ENCODE peak calls at places on chromosomes 11 and 22, in nine cellular contexts. E is tibial artery, N is neural progenitor cell, M is PC-9, U is HCT116, W is pancreas, K is cardiac fibroblast, C is cardiac muscle cell, Q is PC-3. B is an unnamed sample.

GRCh38 chr11:74278721-74279148 is 32.7 kb downstream of the P4HA3 start:
- DNase-seq in E (peak), N (no peak), M (peak), U (no peak), W (peak), K (peak), C (no peak), Q (peak), B (peak)

GRCh38 chr11:6646631-6647281 is 8.9 kb downstream of the DCHS1 start:
- DNase-seq in E (no peak), N (no peak), M (no peak), U (no peak), W (no peak), K (peak), C (no peak), Q (no peak), B (peak)

GRCh38 chr11:19910931-19911330 is 198.3 kb downstream of the NAV2 start:
- DNase-seq in E (no peak), N (no peak), M (no peak), U (no peak), W (no peak), K (no peak), C (no peak), Q (no peak), B (no peak)

GRCh38 chr11:74316772-74317505 is 5.5 kb upstream of the P4HA3 start:
- DNase-seq in E (no peak), N (no peak), M (no peak), U (no peak), W (no peak), K (no peak), C (no peak), Q (no peak), B (no peak)

GRCh38 chr11:80515097-80515496 is 1074.3 kb upstream of the TENM4 start:
- DNase-seq in E (no peak), N (no peak), M (no peak), U (no peak), W (no peak), K (no peak), C (no peak), Q (no peak), B (no peak)

GRCh38 chr22:40764743-40765441 is 54.3 kb downstream of the SLC25A17 start:
- DNase-seq in E (no peak), N (no peak), M (no peak), U (no peak), W (no peak), K (no peak), C (no peak), Q (no peak), B (no peak)

GRCh38 chr11:45031912-45032519 is 81.3 kb upstream of the TP53I11 start:
- DNase-seq in E (no peak), N (no peak), M (no peak), U (no peak), W (no peak), K (no peak), C (no peak), Q (no peak), B (no peak)

GRCh38 chr11:1598816-1599215 is 722 bp upstream of the KRTAP5-2 start:
- DNase-seq in E (no peak), N (no peak), M (peak), U (no peak), W (no peak), K (no peak), C (no peak), Q (no peak), B (no peak)

GRCh38 chr11:69573751-69574382 is 67.1 kb upstream of the CCND1 start:
- DNase-seq in E (no peak), N (no peak), M (no peak), U (no peak), W (no peak), K (no peak), C (no peak), Q (no peak), B (no peak)

GRCh38 chr22:29219881-29220670 is 14.4 kb downstream of the EMID1 start:
- DNase-seq in E (no peak), N (no peak), M (no peak), U (no peak), W (no peak), K (no peak), C (no peak), Q (peak), B (no peak)

GRCh38 chr22:30297276-30298004 is 8.1 kb upstream of the CASTOR1 start:
- DNase-seq in E (no peak), N (no peak), M (no peak), U (no peak), W (no peak), K (no peak), C (no peak), Q (no peak), B (no peak)

GRCh38 chr22:36881504-36882245 is 20.9 kb downstream of the NCF4 start:
- DNase-seq in E (no peak), N (no peak), M (no peak), U (no peak), W (no peak), K (no peak), C (no peak), Q (no peak), B (no peak)

GRCh38 chr22:46534901-46535630 is 2.4 kb downstream of the CELSR1 start:
- DNase-seq in E (no peak), N (no peak), M (no peak), U (no peak), W (no peak), K (no peak), C (no peak), Q (no peak), B (no peak)

GRCh38 chr22:40939202-40939601 is 12.0 kb upstream of the RBX1 start:
- DNase-seq in E (no peak), N (no peak), M (no peak), U (no peak), W (no peak), K (no peak), C (no peak), Q (no peak), B (no peak)

GRCh38 chr11:13869404-13869886 is 93.1 kb upstream of the SPON1 start:
- DNase-seq in E (no peak), N (no peak), M (no peak), U (no peak), W (no peak), K (no peak), C (no peak), Q (no peak), B (no peak)

GRCh38 chr11:128342511-128343133 is 244.7 kb downstream of the ETS1 start:
- DNase-seq in E (no peak), N (no peak), M (peak), U (no peak), W (no peak), K (peak), C (peak), Q (peak), B (peak)

GRCh38 chr22:49983148-49984042 is 22.8 kb downstream of the PIM3 start:
- DNase-seq in E (no peak), N (peak), M (no peak), U (no peak), W (no peak), K (no peak), C (no peak), Q (no peak), B (no peak)

GRCh38 chr11:70834984-70835560 is 417.3 kb downstream of the SHANK2 start:
- DNase-seq in E (no peak), N (no peak), M (no peak), U (no peak), W (no peak), K (no peak), C (no peak), Q (no peak), B (no peak)

GRCh38 chr11:45737056-45737455 is 67.9 kb upstream of the SLC35C1 start:
- DNase-seq in E (no peak), N (no peak), M (no peak), U (no peak), W (no peak), K (no peak), C (no peak), Q (no peak), B (no peak)

GRCh38 chr22:38941488-38941987 is 15.9 kb upstream of the APOBEC3A start:
- DNase-seq in E (no peak), N (peak), M (no peak), U (no peak), W (no peak), K (no peak), C (no peak), Q (no peak), B (no peak)

GRCh38 chr11:28107331-28107725 is 628 bp downstream of the KIF18A start:
- DNase-seq in E (no peak), N (peak), M (no peak), U (no peak), W (no peak), K (no peak), C (peak), Q (peak), B (no peak)

GRCh38 chr11:44883277-44883676 is 67.4 kb downstream of the TP53I11 start:
- DNase-seq in E (no peak), N (no peak), M (peak), U (peak), W (no peak), K (no peak), C (no peak), Q (no peak), B (no peak)

GRCh38 chr11:128904872-128905344 is 13.8 kb downstream of the KCNJ5 start:
- DNase-seq in E (no peak), N (peak), M (no peak), U (no peak), W (peak), K (no peak), C (peak), Q (peak), B (no peak)

GRCh38 chr11:119109843-119110242 is 2.7 kb downstream of the C2CD2L start:
- DNase-seq in E (no peak), N (no peak), M (peak), U (no peak), W (no peak), K (no peak), C (no peak), Q (no peak), B (no peak)

GRCh38 chr11:130145975-130146776 is 13.4 kb upstream of the ST14 start:
- DNase-seq in E (no peak), N (no peak), M (peak), U (peak), W (peak), K (no peak), C (no peak), Q (peak), B (no peak)
- TF ChIP-seq CTCF in E (no peak), N (no peak), M (peak), U (peak), W (no peak), K (peak), C (peak), Q (peak), B (peak)

DNA sequence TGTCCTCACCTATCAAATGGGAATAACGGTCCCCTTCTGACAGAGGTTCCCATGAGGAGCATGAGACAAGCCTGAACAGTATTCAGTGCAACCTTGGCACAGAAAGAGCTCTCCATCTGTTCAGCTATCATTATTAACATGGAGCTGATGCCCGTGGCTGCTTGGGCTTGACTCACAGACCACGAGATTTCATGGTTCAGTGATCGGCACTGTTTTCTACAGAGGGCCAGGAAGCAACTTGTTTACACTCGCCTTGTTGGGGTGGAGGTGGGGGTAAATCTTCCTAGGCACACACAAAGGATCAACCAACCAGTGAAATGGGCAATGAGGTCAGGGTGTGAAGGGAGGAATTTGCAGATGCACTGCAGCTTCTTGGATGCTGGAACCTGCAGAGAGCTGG is 88.2 kb downstream of the CWC15 start:
- DNase-seq in E (no peak), N (no peak), M (peak), U (no peak), W (no peak), K (no peak), C (no peak), Q (peak), B (no peak)
- H3K4me3 ChIP-seq in E (no peak), N (no peak), M (no peak), U (no peak), W (no peak), K (no peak), C (no peak), Q (no peak), B (no peak)

GRCh38 chr11:57460017-57460755 is at the start of gene RTN4RL2:
- DNase-seq in E (peak), N (peak), M (no peak), U (peak), W (peak), K (peak), C (peak), Q (peak), B (no peak)
- TF ChIP-seq CTCF in E (no peak), N (peak), M (peak), U (no peak), W (no peak), K (no peak), C (no peak), Q (peak), B (peak)

DNA sequence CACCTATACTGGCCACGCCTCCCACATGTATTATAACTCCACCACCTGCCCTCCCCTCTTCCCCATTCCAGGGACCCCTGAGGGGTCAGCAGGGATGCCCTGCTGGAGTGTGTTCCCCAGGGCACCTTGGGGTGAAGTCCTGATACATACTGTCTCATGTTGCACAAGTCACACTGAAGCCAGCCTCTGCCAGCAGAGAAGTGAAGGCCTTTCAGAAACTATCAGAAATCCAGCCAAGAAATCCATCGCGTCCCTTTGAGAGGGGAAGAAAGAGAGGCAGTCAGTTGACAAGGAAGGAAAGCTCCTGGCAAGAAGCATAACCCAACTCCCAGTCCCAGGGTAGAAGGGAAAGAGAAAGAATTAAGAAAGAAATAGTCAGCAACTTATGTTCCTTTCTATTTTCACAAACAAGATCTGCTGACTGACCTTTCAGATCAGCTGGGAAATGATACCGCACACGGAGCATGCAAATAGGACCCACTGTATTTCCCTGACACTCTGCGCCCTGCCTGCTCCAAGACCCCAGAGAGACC is 45.2 kb downstream of the SC5D start:
- DNase-seq in E (peak), N (no peak), M (no peak), U (no peak), W (no peak), K (no peak), C (no peak), Q (no peak), B (no peak)
- H3K4me3 ChIP-seq in E (no peak), N (no peak), M (no peak), U (no peak), W (no peak), K (no peak), C (no peak), Q (no peak), B (no peak)

GRCh38 chr22:19639610-19640135 is 74.6 kb upstream of the SEPTIN5 start:
- DNase-seq in E (no peak), N (no peak), M (no peak), U (no peak), W (no peak), K (no peak), C (no peak), Q (no peak), B (no peak)

GRCh38 chr22:19641983-19642451 is 72.3 kb upstream of the SEPTIN5 start:
- DNase-seq in E (no peak), N (no peak), M (no peak), U (no peak), W (no peak), K (no peak), C (no peak), Q (no peak), B (no peak)

GRCh38 chr22:19640306-19640705 is 74.0 kb upstream of the SEPTIN5 start:
- DNase-seq in E (no peak), N (no peak), M (no peak), U (no peak), W (no peak), K (no peak), C (no peak), Q (no peak), B (no peak)

GRCh38 chr22:19643448-19644313 is 70.6 kb upstream of the SEPTIN5 start:
- DNase-seq in E (peak), N (no peak), M (no peak), U (no peak), W (no peak), K (no peak), C (no peak), Q (no peak), B (no peak)

DNA sequence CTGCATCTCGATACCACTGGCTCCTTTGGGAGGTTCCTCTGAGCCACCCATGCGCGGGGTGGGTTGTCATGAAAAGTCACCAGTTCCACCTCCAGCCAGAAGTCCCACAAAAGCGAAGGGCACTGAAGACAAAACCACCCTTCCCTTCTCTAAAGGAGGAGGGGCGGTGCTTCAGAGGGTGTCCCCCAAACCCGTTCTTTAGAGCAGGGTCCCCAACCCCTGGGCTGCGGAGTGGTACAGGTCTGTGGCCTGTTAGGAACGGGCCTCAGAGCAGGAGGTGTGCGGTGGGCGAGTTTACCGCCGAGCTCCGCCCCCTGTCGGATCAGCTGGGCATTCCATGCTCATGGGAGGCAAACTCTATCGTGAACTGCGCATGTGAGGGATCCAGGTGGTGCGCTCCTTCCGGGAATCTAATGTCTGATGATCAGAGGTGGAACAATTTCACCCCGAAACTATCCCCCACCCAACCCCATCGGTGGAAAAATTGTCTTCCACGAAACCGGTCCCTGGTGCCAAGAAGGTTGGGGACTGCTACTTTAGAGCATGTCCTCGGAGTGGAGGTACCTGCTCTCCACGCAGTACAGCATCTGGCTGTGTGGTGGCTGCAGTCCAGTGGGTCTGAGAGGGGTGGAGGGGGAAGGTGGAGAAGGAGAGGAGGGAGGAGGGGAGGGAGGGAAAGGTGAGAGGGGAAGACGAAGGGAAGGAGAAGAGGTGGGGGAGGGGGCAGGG is 72.9 kb upstream of the SEPTIN5 start:
- DNase-seq in E (no peak), N (peak), M (no peak), U (peak), W (no peak), K (no peak), C (peak), Q (peak), B (no peak)
- TF ChIP-seq CTCF in E (no peak), N (peak), M (peak), U (peak), W (peak), K (peak), C (peak), Q (peak), B (peak)

GRCh38 chr11:113675003-113675471 is 31.1 kb downstream of the TMPRSS5 start:
- DNase-seq in E (no peak), N (no peak), M (no peak), U (no peak), W (no peak), K (peak), C (no peak), Q (peak), B (peak)
- H3K4me3 ChIP-seq in E (no peak), N (no peak), M (no peak), U (no peak), W (no peak), K (no peak), C (no peak), Q (no peak), B (no peak)